ENCODE peak calls at places on chromosomes 4 and X, in four cellular contexts. H, U, M and T are unnamed samples.

GRCh38 chr4:46793036-46793435 is 116.0 kb downstream of the COX7B2 start:
- DNase-seq in H (no peak), U (no peak), M (no peak), T (no peak)

GRCh38 chrX:136166221-136166855 is 19.0 kb downstream of the FHL1 start:
- DNase-seq in H (peak; percentile 17), U (no peak), M (no peak), T (no peak)

GRCh38 chr4:66275381-66276060 is 605.2 kb upstream of the EPHA5 start:
- DNase-seq in H (peak; percentile 17), U (no peak), M (no peak), T (no peak)

GRCh38 chr4:81632581-81633247 is 161.0 kb upstream of the RASGEF1B start:
- DNase-seq in H (no peak), U (no peak), M (no peak), T (no peak)

GRCh38 chr4:56080384-56080783 is 131.6 kb downstream of the CEP135 start:
- DNase-seq in H (no peak), U (no peak), M (no peak), T (no peak)

GRCh38 chrX:109472939-109473713 is 8.8 kb downstream of the GUCY2F start:
- DNase-seq in H (no peak), U (no peak), M (no peak), T (no peak)

GRCh38 chr4:103012085-103012484 is 7.4 kb downstream of the SLC9B1 start:
- DNase-seq in H (peak; percentile 47), U (no peak), M (no peak), T (no peak)

GRCh38 chrX:148412006-148412405 is 88.4 kb upstream of the AFF2 start:
- DNase-seq in H (no peak), U (no peak), M (no peak), T (no peak)

GRCh38 chrX:131650637-131651410 is 107.0 kb downstream of the OR13H1 start:
- DNase-seq in H (no peak), U (no peak), M (no peak), T (no peak)